ENCODE peak calls at places on chromosomes 12 and 14, in six cellular contexts. One of them, this sample, is unnamed.
A peak's percentile ranks its signal among the peaks of the same experiment; 100 is the strongest.

GRCh38 chr12:7219599-7220243 is 30.2 kb downstream of the PEX5 start:
- DNase-seq in KBM-7: peak; percentile 83
- DNase-seq in Calu3: peak; percentile 72
- DNase-seq in iris pigment epithelial cell: peak; percentile 75
- DNase-seq in skeletal muscle cell: peak; percentile 25
- DNase-seq in activated T-cell treated with anti-CD3 and anti-CD28 coated beads, Interleukin-2, amount 50 U/mL, for 1 hour: peak; percentile 66
- DNase-seq in this sample: peak; percentile 75

GRCh38 chr12:89906178-89906577 is 197.5 kb upstream of the ATP2B1 start:
- DNase-seq in Calu3: no peak
- DNase-seq in skeletal muscle cell: no peak
- DNase-seq in activated T-cell treated with anti-CD3 and anti-CD28 coated beads, Interleukin-2, amount 50 U/mL, for 1 hour: no peak
- DNase-seq in KBM-7: no peak
- DNase-seq in iris pigment epithelial cell: no peak
- DNase-seq in this sample: no peak

GRCh38 chr12:74285773-74286172 is 251.9 kb upstream of the ATXN7L3B start:
- DNase-seq in skeletal muscle cell: no peak
- DNase-seq in activated T-cell treated with anti-CD3 and anti-CD28 coated beads, Interleukin-2, amount 50 U/mL, for 1 hour: no peak
- DNase-seq in KBM-7: no peak
- DNase-seq in Calu3: no peak
- DNase-seq in iris pigment epithelial cell: peak; percentile 6
- DNase-seq in this sample: no peak

GRCh38 chr12:51395283-51396230 is 4.4 kb upstream of the GALNT6 start:
- DNase-seq in Calu3: no peak
- DNase-seq in KBM-7: peak; percentile 58
- DNase-seq in iris pigment epithelial cell: no peak
- DNase-seq in skeletal muscle cell: no peak
- DNase-seq in activated T-cell treated with anti-CD3 and anti-CD28 coated beads, Interleukin-2, amount 50 U/mL, for 1 hour: peak; percentile 36
- DNase-seq in this sample: peak; percentile 35

GRCh38 chr12:119659289-119659897 is 8.5 kb upstream of the PRKAB1 start:
- DNase-seq in Calu3: peak; percentile 58
- DNase-seq in activated T-cell treated with anti-CD3 and anti-CD28 coated beads, Interleukin-2, amount 50 U/mL, for 1 hour: peak; percentile 39
- DNase-seq in skeletal muscle cell: no peak
- DNase-seq in iris pigment epithelial cell: no peak
- DNase-seq in KBM-7: peak; percentile 70
- DNase-seq in this sample: peak; percentile 55

GRCh38 chr12:53078425-53079225 is 565 bp downstream of the SPRYD3 start:
- DNase-seq in KBM-7: peak; percentile 51
- DNase-seq in iris pigment epithelial cell: peak; percentile 56
- DNase-seq in Calu3: no peak
- DNase-seq in skeletal muscle cell: no peak
- DNase-seq in activated T-cell treated with anti-CD3 and anti-CD28 coated beads, Interleukin-2, amount 50 U/mL, for 1 hour: no peak
- DNase-seq in this sample: no peak

GRCh38 chr14:96986701-96987474 is 189.7 kb downstream of the VRK1 start:
- DNase-seq in iris pigment epithelial cell: no peak
- DNase-seq in KBM-7: peak; percentile 29
- DNase-seq in skeletal muscle cell: no peak
- DNase-seq in Calu3: no peak
- DNase-seq in activated T-cell treated with anti-CD3 and anti-CD28 coated beads, Interleukin-2, amount 50 U/mL, for 1 hour: no peak
- DNase-seq in this sample: peak; percentile 33

GRCh38 chr12:57093412-57094193 is 4.7 kb downstream of the NAB2 start:
- DNase-seq in iris pigment epithelial cell: peak; percentile 87
- DNase-seq in activated T-cell treated with anti-CD3 and anti-CD28 coated beads, Interleukin-2, amount 50 U/mL, for 1 hour: peak; percentile 68
- DNase-seq in KBM-7: peak; percentile 54
- DNase-seq in Calu3: peak; percentile 78
- DNase-seq in skeletal muscle cell: peak; percentile 72
- DNase-seq in this sample: peak; percentile 77

GRCh38 chr14:68391292-68392014 is 401.4 kb downstream of the ZFP36L1 start:
- DNase-seq in activated T-cell treated with anti-CD3 and anti-CD28 coated beads, Interleukin-2, amount 50 U/mL, for 1 hour: no peak
- DNase-seq in skeletal muscle cell: no peak
- DNase-seq in Calu3: no peak
- DNase-seq in iris pigment epithelial cell: peak; percentile 82
- DNase-seq in KBM-7: no peak
- DNase-seq in this sample: no peak

GRCh38 chr14:76486251-76486743 is 110.4 kb downstream of the ESRRB start:
- DNase-seq in KBM-7: no peak
- DNase-seq in Calu3: no peak
- DNase-seq in skeletal muscle cell: no peak
- DNase-seq in activated T-cell treated with anti-CD3 and anti-CD28 coated beads, Interleukin-2, amount 50 U/mL, for 1 hour: no peak
- DNase-seq in iris pigment epithelial cell: no peak
- DNase-seq in this sample: no peak

GRCh38 chr12:116456683-116457082 is 102.5 kb upstream of the MAP1LC3B2 start:
- DNase-seq in iris pigment epithelial cell: no peak
- DNase-seq in activated T-cell treated with anti-CD3 and anti-CD28 coated beads, Interleukin-2, amount 50 U/mL, for 1 hour: no peak
- DNase-seq in skeletal muscle cell: no peak
- DNase-seq in KBM-7: no peak
- DNase-seq in Calu3: no peak
- DNase-seq in this sample: no peak

GRCh38 chr14:59739794-59740193 is 130.8 kb downstream of the RTN1 start:
- DNase-seq in skeletal muscle cell: no peak
- DNase-seq in Calu3: no peak
- DNase-seq in iris pigment epithelial cell: no peak
- DNase-seq in activated T-cell treated with anti-CD3 and anti-CD28 coated beads, Interleukin-2, amount 50 U/mL, for 1 hour: no peak
- DNase-seq in KBM-7: no peak
- DNase-seq in this sample: peak; percentile 45

GRCh38 chr12:79715308-79715707 is 24.5 kb upstream of the PAWR start:
- DNase-seq in KBM-7: no peak
- DNase-seq in iris pigment epithelial cell: no peak
- DNase-seq in activated T-cell treated with anti-CD3 and anti-CD28 coated beads, Interleukin-2, amount 50 U/mL, for 1 hour: no peak
- DNase-seq in Calu3: no peak
- DNase-seq in skeletal muscle cell: no peak
- DNase-seq in this sample: no peak

GRCh38 chr14:36503771-36504741 is 16.0 kb downstream of the NKX2-1 start:
- DNase-seq in iris pigment epithelial cell: no peak
- DNase-seq in KBM-7: no peak
- DNase-seq in Calu3: no peak
- DNase-seq in skeletal muscle cell: no peak
- DNase-seq in activated T-cell treated with anti-CD3 and anti-CD28 coated beads, Interleukin-2, amount 50 U/mL, for 1 hour: no peak
- DNase-seq in this sample: no peak

GRCh38 chr12:42823679-42824078 is 234.1 kb upstream of the PRICKLE1 start:
- DNase-seq in skeletal muscle cell: no peak
- DNase-seq in iris pigment epithelial cell: no peak
- DNase-seq in KBM-7: no peak
- DNase-seq in activated T-cell treated with anti-CD3 and anti-CD28 coated beads, Interleukin-2, amount 50 U/mL, for 1 hour: no peak
- DNase-seq in Calu3: no peak
- DNase-seq in this sample: no peak

GRCh38 chr14:73289729-73290128 is 52.4 kb downstream of the PAPLN start:
- DNase-seq in Calu3: no peak
- DNase-seq in skeletal muscle cell: no peak
- DNase-seq in iris pigment epithelial cell: peak; percentile 51
- DNase-seq in KBM-7: no peak
- DNase-seq in activated T-cell treated with anti-CD3 and anti-CD28 coated beads, Interleukin-2, amount 50 U/mL, for 1 hour: no peak
- DNase-seq in this sample: no peak

GRCh38 chr14:102316048-102316745 is 3.3 kb upstream of the ZNF839 start:
- DNase-seq in skeletal muscle cell: peak; percentile 59
- DNase-seq in Calu3: peak; percentile 37
- DNase-seq in KBM-7: no peak
- DNase-seq in iris pigment epithelial cell: peak; percentile 72
- DNase-seq in activated T-cell treated with anti-CD3 and anti-CD28 coated beads, Interleukin-2, amount 50 U/mL, for 1 hour: no peak
- DNase-seq in this sample: no peak

GRCh38 chr12:108643941-108644742 is 10.4 kb upstream of the SELPLG start:
- DNase-seq in iris pigment epithelial cell: no peak
- DNase-seq in Calu3: peak; percentile 57
- DNase-seq in skeletal muscle cell: no peak
- DNase-seq in KBM-7: no peak
- DNase-seq in activated T-cell treated with anti-CD3 and anti-CD28 coated beads, Interleukin-2, amount 50 U/mL, for 1 hour: no peak
- DNase-seq in this sample: no peak

GRCh38 chr12:112198120-112198733 is 72.9 kb downstream of the TRAFD1 start:
- DNase-seq in Calu3: peak; percentile 74
- DNase-seq in iris pigment epithelial cell: peak; percentile 69
- DNase-seq in KBM-7: peak; percentile 66
- DNase-seq in skeletal muscle cell: peak; percentile 7
- DNase-seq in activated T-cell treated with anti-CD3 and anti-CD28 coated beads, Interleukin-2, amount 50 U/mL, for 1 hour: peak; percentile 31
- DNase-seq in this sample: peak; percentile 77

GRCh38 chr12:130729344-130729743 is 13.2 kb upstream of the RIMBP2 start:
- DNase-seq in activated T-cell treated with anti-CD3 and anti-CD28 coated beads, Interleukin-2, amount 50 U/mL, for 1 hour: no peak
- DNase-seq in skeletal muscle cell: no peak
- DNase-seq in Calu3: no peak
- DNase-seq in iris pigment epithelial cell: no peak
- DNase-seq in KBM-7: no peak
- DNase-seq in this sample: no peak

GRCh38 chr12:45336762-45337596 is 121.1 kb downstream of the ANO6 start:
- DNase-seq in skeletal muscle cell: peak; percentile 70
- DNase-seq in KBM-7: no peak
- DNase-seq in activated T-cell treated with anti-CD3 and anti-CD28 coated beads, Interleukin-2, amount 50 U/mL, for 1 hour: no peak
- DNase-seq in Calu3: no peak
- DNase-seq in iris pigment epithelial cell: peak; percentile 97
- DNase-seq in this sample: peak; percentile 15

GRCh38 chr12:47995976-47996375 is 8.3 kb downstream of the COL2A1 start:
- DNase-seq in iris pigment epithelial cell: peak; percentile 62
- DNase-seq in KBM-7: no peak
- DNase-seq in activated T-cell treated with anti-CD3 and anti-CD28 coated beads, Interleukin-2, amount 50 U/mL, for 1 hour: no peak
- DNase-seq in skeletal muscle cell: peak; percentile 38
- DNase-seq in Calu3: no peak
- DNase-seq in this sample: no peak

GRCh38 chr12:63164911-63165310 is 13.9 kb upstream of the AVPR1A start:
- DNase-seq in KBM-7: peak; percentile 28
- DNase-seq in Calu3: no peak
- DNase-seq in iris pigment epithelial cell: no peak
- DNase-seq in activated T-cell treated with anti-CD3 and anti-CD28 coated beads, Interleukin-2, amount 50 U/mL, for 1 hour: no peak
- DNase-seq in skeletal muscle cell: no peak
- DNase-seq in this sample: no peak

GRCh38 chr12:52245962-52246577 is 13.0 kb downstream of the KRT7 start:
- DNase-seq in activated T-cell treated with anti-CD3 and anti-CD28 coated beads, Interleukin-2, amount 50 U/mL, for 1 hour: no peak
- DNase-seq in KBM-7: no peak
- DNase-seq in Calu3: no peak
- DNase-seq in skeletal muscle cell: no peak
- DNase-seq in iris pigment epithelial cell: no peak
- DNase-seq in this sample: peak; percentile 74